ENCODE peak calls at places on chromosomes 2 and 18, in eight cellular contexts. D, U, Q, R, P, Z, H and E are unnamed samples.

GRCh38 chr2:4256351-4256750 is 553.0 kb downstream of the DCDC2C start:
- DNase-seq in Q (no peak), P (no peak), Z (no peak), H (no peak), R (no peak), D (no peak), U (no peak), E (no peak)

GRCh38 chr2:949894-950626 is 589 bp upstream of the SNTG2 start:
- DNase-seq in H (no peak), P (peak; percentile 10), Q (peak; percentile 28), R (no peak), U (no peak), Z (no peak), D (peak; percentile 48), E (no peak)

GRCh38 chr2:187553908-187554703 is at the start of gene TFPI:
- DNase-seq in Z (no peak), D (no peak), Q (no peak), H (peak; percentile 43), U (no peak), P (peak; percentile 80), R (no peak), E (no peak)

GRCh38 chr2:130190237-130190636 is 8.0 kb downstream of the TUBA3E start:
- DNase-seq in Q (no peak), P (no peak), H (no peak), R (no peak), D (no peak), U (no peak), Z (no peak), E (no peak)

GRCh38 chr2:152755029-152755428 is 36.6 kb downstream of the ARL6IP6 start:
- DNase-seq in R (no peak), Q (no peak), U (no peak), H (peak; percentile 43), Z (no peak), D (no peak), P (peak; percentile 8), E (no peak)

GRCh38 chr2:99150691-99151090 is 4.1 kb downstream of the TSGA10 start:
- DNase-seq in Z (no peak), U (no peak), D (no peak), H (no peak), R (no peak), Q (no peak), P (peak; percentile 16), E (no peak)

GRCh38 chr2:72917138-72917874 is at the start of gene EMX1:
- DNase-seq in Z (no peak), P (peak; percentile 46), R (peak; percentile 3), H (no peak), Q (peak; percentile 80), D (peak; percentile 87), U (peak; percentile 4), E (no peak)

GRCh38 chr2:191656389-191656788 is 21.5 kb upstream of the NABP1 start:
- DNase-seq in U (no peak), R (no peak), Z (no peak), D (no peak), H (no peak), Q (no peak), P (peak; percentile 89), E (no peak)

GRCh38 chr18:78721281-78721949 is 258.2 kb upstream of the SALL3 start:
- DNase-seq in H (no peak), P (no peak), Z (no peak), Q (no peak), U (no peak), R (no peak), D (no peak), E (no peak)

GRCh38 chr18:37483221-37483971 is 82.2 kb downstream of the CELF4 start:
- DNase-seq in D (no peak), P (peak; percentile 43), Q (no peak), U (no peak), R (no peak), H (no peak), Z (no peak), E (no peak)

GRCh38 chr2:238100821-238101771 is 956 bp downstream of the ESPNL start:
- DNase-seq in R (no peak), D (no peak), Z (no peak), U (no peak), P (no peak), Q (no peak), H (peak; percentile 7), E (no peak)

GRCh38 chr2:226251661-226252060 is 548.0 kb downstream of the IRS1 start:
- DNase-seq in R (no peak), D (no peak), P (no peak), Z (no peak), Q (no peak), H (no peak), U (no peak), E (no peak)

GRCh38 chr2:62114564-62114963 is 81.4 kb upstream of the B3GNT2 start:
- DNase-seq in Q (no peak), Z (no peak), D (no peak), P (no peak), R (no peak), H (no peak), U (no peak), E (no peak)

GRCh38 chr18:27735117-27735516 is 441.8 kb downstream of the CDH2 start:
- DNase-seq in H (no peak), Z (no peak), R (no peak), D (no peak), P (no peak), U (no peak), Q (no peak), E (no peak)

GRCh38 chr18:60053747-60054304 is 154.0 kb downstream of the PMAIP1 start:
- DNase-seq in R (no peak), H (no peak), D (no peak), Q (no peak), P (peak; percentile 98), U (no peak), Z (no peak), E (no peak)

GRCh38 chr2:6754412-6754811 is 111.3 kb downstream of the CMPK2 start:
- DNase-seq in H (no peak), Q (no peak), Z (no peak), U (no peak), D (no peak), R (no peak), P (no peak), E (no peak)

GRCh38 chr2:218074031-218074430 is 5.0 kb downstream of the RUFY4 start:
- DNase-seq in Z (no peak), P (no peak), D (no peak), R (no peak), Q (no peak), H (no peak), U (no peak), E (no peak)

GRCh38 chr18:56112013-56112749 is 524.2 kb upstream of the TCF4 start:
- DNase-seq in R (no peak), U (no peak), Z (no peak), Q (no peak), D (no peak), P (peak; percentile 60), H (no peak), E (no peak)

GRCh38 chr2:198441246-198441645 is 636.9 kb downstream of the PLCL1 start:
- DNase-seq in Q (no peak), D (no peak), H (no peak), Z (no peak), U (no peak), P (peak; percentile 59), R (no peak), E (no peak)

GRCh38 chr2:43818761-43819160 is 19.9 kb downstream of the ABCG5 start:
- DNase-seq in H (no peak), Z (no peak), D (no peak), U (no peak), R (no peak), P (peak; percentile 59), Q (no peak), E (no peak)

GRCh38 chr2:32933756-32934095 is 13.0 kb upstream of the LTBP1 start:
- DNase-seq in D (no peak), U (no peak), H (no peak), Z (no peak), R (no peak), P (no peak), Q (no peak), E (no peak)

GRCh38 chr2:29072971-29073725 is 1.2 kb downstream of the PCARE start:
- DNase-seq in Q (no peak), Z (no peak), U (no peak), R (no peak), D (no peak), H (no peak), P (no peak), E (no peak)

GRCh38 chr18:9146224-9146623 is 9.6 kb downstream of the ANKRD12 start:
- DNase-seq in P (no peak), Q (no peak), H (no peak), Z (no peak), U (no peak), R (no peak), D (no peak), E (no peak)

GRCh38 chr2:162153608-162154224 is 1.7 kb upstream of the GCG start:
- DNase-seq in R (no peak), Z (no peak), P (peak; percentile 53), U (peak; percentile 42), Q (peak; percentile 69), H (peak; percentile 45), D (peak; percentile 20), E (no peak)